ENCODE peak calls at places on chromosomes 13 and 19, in four cellular contexts. X is T-helper 17 cell, H is EL, I is coronary artery. P is an unnamed sample.

GRCh38 chr19:38290631-38291147 is 13.4 kb upstream of the C19orf33 start:
- DNase-seq in X (no peak), H (peak; percentile 96), I (no peak), P (peak; percentile 93)

GRCh38 chr19:45164577-45165335 is 4.0 kb upstream of the NKPD1 start:
- DNase-seq in X (peak; percentile 49), H (peak; percentile 68), I (no peak), P (peak; percentile 48)

GRCh38 chr19:56091066-56091490 is 30.0 kb downstream of the ZNF787 start:
- DNase-seq in X (no peak), H (peak; percentile 23), I (no peak), P (no peak)

GRCh38 chr13:26653310-26653709 is 95.8 kb downstream of the WASF3 start:
- DNase-seq in X (no peak), H (peak; percentile 53), I (no peak), P (no peak)

GRCh38 chr13:97658556-97658955 is 224.6 kb downstream of the RAP2A start:
- DNase-seq in X (no peak), H (no peak), I (no peak), P (no peak)

GRCh38 chr13:46197299-46197975 is 14.3 kb upstream of the LRRC63 start:
- DNase-seq in X (no peak), H (no peak), I (no peak), P (no peak)

GRCh38 chr13:35927554-35927953 is 203.6 kb downstream of the DCLK1 start:
- DNase-seq in X (no peak), H (peak; percentile 90), I (no peak), P (peak; percentile 99)

GRCh38 chr19:46608581-46609345 is 7.6 kb downstream of the CALM3 start:
- DNase-seq in X (no peak), H (no peak), I (no peak), P (no peak)

GRCh38 chr19:40716655-40717324 is at the start of the genes COQ8B and ITPKC:
- DNase-seq in X (peak; percentile 100), H (peak; percentile 98), I (peak; percentile 100), P (peak; percentile 88)

GRCh38 chr19:6765738-6766356 is 1.4 kb downstream of the SH2D3A start:
- DNase-seq in X (no peak), H (peak; percentile 34), I (no peak), P (peak; percentile 53)

GRCh38 chr13:72728290-72728605 is 525 bp downstream of the BORA start:
- DNase-seq in X (no peak), H (peak; percentile 4), I (no peak), P (no peak)

GRCh38 chr13:45411631-45412030 is 6.5 kb downstream of the SLC25A30 start:
- DNase-seq in X (no peak), H (no peak), I (no peak), P (no peak)

GRCh38 chr13:33761744-33762143 is 56.2 kb upstream of the RFC3 start:
- DNase-seq in X (no peak), H (peak; percentile 27), I (no peak), P (no peak)

GRCh38 chr13:113275387-113275786 is 21.7 kb upstream of the LAMP1 start:
- DNase-seq in X (no peak), H (peak; percentile 70), I (no peak), P (peak; percentile 67)

GRCh38 chr13:79512950-79513349 is 32.0 kb downstream of the NDFIP2 start:
- DNase-seq in X (no peak), H (no peak), I (no peak), P (no peak)

GRCh38 chr19:57406516-57407123 is 4.3 kb upstream of the ZNF17 start:
- DNase-seq in X (peak; percentile 59), H (peak; percentile 47), I (no peak), P (no peak)

GRCh38 chr13:34608326-34608725 is 333.7 kb upstream of the NBEA start:
- DNase-seq in X (no peak), H (no peak), I (no peak), P (no peak)

GRCh38 chr19:29188289-29188688 is 24.7 kb downstream of the UQCRFS1 start:
- DNase-seq in X (no peak), H (no peak), I (no peak), P (no peak)

GRCh38 chr13:101516262-101516661 is 63.8 kb downstream of the ITGBL1 start:
- DNase-seq in X (no peak), H (no peak), I (no peak), P (no peak)

GRCh38 chr13:110337287-110337686 is 30.2 kb downstream of the COL4A2 start:
- DNase-seq in X (no peak), H (no peak), I (peak; percentile 78), P (no peak)

GRCh38 chr19:52638601-52639000 is 446 bp upstream of the ZNF83 start:
- DNase-seq in X (no peak), H (peak; percentile 83), I (no peak), P (peak; percentile 67)

GRCh38 chr13:91804724-91805123 is 406.3 kb downstream of the GPC5 start:
- DNase-seq in X (no peak), H (no peak), I (no peak), P (no peak)

GRCh38 chr19:1704339-1704738 is 49.0 kb upstream of the ONECUT3 start:
- DNase-seq in X (no peak), H (no peak), I (no peak), P (no peak)

GRCh38 chr19:20102097-20102496 is 24.3 kb downstream of the ZNF90 start:
- DNase-seq in X (no peak), H (no peak), I (no peak), P (no peak)

GRCh38 chr13:43804461-43805070 is 17.8 kb upstream of the ENOX1 start:
- DNase-seq in X (no peak), H (peak; percentile 75), I (no peak), P (peak; percentile 18)

GRCh38 chr13:25046985-25047660 is 48.8 kb upstream of the PABPC3 start:
- DNase-seq in X (no peak), H (peak; percentile 48), I (no peak), P (no peak)

GRCh38 chr19:532578-533484 is 1.3 kb downstream of the CDC34 start:
- DNase-seq in X (no peak), H (peak; percentile 72), I (no peak), P (peak; percentile 28)

P was measured in RCC 7860.